ENCODE peak calls at places on chromosome 3, in six cellular contexts. One of them, this sample, is unnamed.

GRCh38 chr3:29486087-29486486 is 205.2 kb downstream of the RBMS3 start:
- DNase-seq in tibial nerve: no peak
- DNase-seq in esophagus squamous epithelium: no peak
- DNase-seq in neural progenitor cell: no peak
- DNase-seq in neuronal stem cell: no peak
- DNase-seq in suprapubic skin: no peak
- DNase-seq in this sample: no peak

GRCh38 chr3:129623447-129624118 is 17.1 kb upstream of the PLXND1 start:
- DNase-seq in tibial nerve: no peak
- DNase-seq in esophagus squamous epithelium: no peak
- DNase-seq in neural progenitor cell: no peak
- DNase-seq in neuronal stem cell: no peak
- DNase-seq in suprapubic skin: peak
- DNase-seq in this sample: no peak

GRCh38 chr3:178623666-178624255 is 87.5 kb downstream of the KCNMB2 start:
- DNase-seq in tibial nerve: no peak
- DNase-seq in esophagus squamous epithelium: no peak
- DNase-seq in neural progenitor cell: no peak
- DNase-seq in neuronal stem cell: no peak
- DNase-seq in suprapubic skin: no peak
- DNase-seq in this sample: no peak

GRCh38 chr3:149736180-149737100 is 15.8 kb downstream of the COMMD2 start:
- DNase-seq in tibial nerve: no peak
- DNase-seq in esophagus squamous epithelium: no peak
- DNase-seq in neural progenitor cell: no peak
- DNase-seq in neuronal stem cell: no peak
- DNase-seq in suprapubic skin: no peak
- DNase-seq in this sample: no peak

GRCh38 chr3:78855190-78855589 is 912.6 kb downstream of the ROBO1 start:
- DNase-seq in tibial nerve: no peak
- DNase-seq in esophagus squamous epithelium: no peak
- DNase-seq in neural progenitor cell: no peak
- DNase-seq in neuronal stem cell: no peak
- DNase-seq in suprapubic skin: no peak
- DNase-seq in this sample: no peak

GRCh38 chr3:171566803-171567422 is 106.7 kb upstream of the TNIK start:
- DNase-seq in tibial nerve: no peak
- DNase-seq in esophagus squamous epithelium: no peak
- DNase-seq in neural progenitor cell: peak
- DNase-seq in neuronal stem cell: peak
- DNase-seq in suprapubic skin: no peak
- DNase-seq in this sample: peak

GRCh38 chr3:28739647-28740046 is 391.0 kb upstream of the AZI2 start:
- DNase-seq in tibial nerve: no peak
- DNase-seq in esophagus squamous epithelium: no peak
- DNase-seq in neural progenitor cell: no peak
- DNase-seq in neuronal stem cell: no peak
- DNase-seq in suprapubic skin: no peak
- DNase-seq in this sample: no peak

GRCh38 chr3:7876741-7877297 is 624.8 kb upstream of the LMCD1 start:
- DNase-seq in tibial nerve: no peak
- DNase-seq in esophagus squamous epithelium: no peak
- DNase-seq in neural progenitor cell: no peak
- DNase-seq in neuronal stem cell: no peak
- DNase-seq in suprapubic skin: no peak
- DNase-seq in this sample: no peak

GRCh38 chr3:43243590-43244587 is 42.5 kb upstream of the SNRK start:
- DNase-seq in tibial nerve: no peak
- DNase-seq in esophagus squamous epithelium: no peak
- DNase-seq in neural progenitor cell: no peak
- DNase-seq in neuronal stem cell: no peak
- DNase-seq in suprapubic skin: no peak
- DNase-seq in this sample: no peak

GRCh38 chr3:149449799-149450198 is 24.7 kb upstream of the TM4SF4 start:
- DNase-seq in tibial nerve: no peak
- DNase-seq in esophagus squamous epithelium: no peak
- DNase-seq in neural progenitor cell: peak
- DNase-seq in neuronal stem cell: no peak
- DNase-seq in suprapubic skin: no peak
- DNase-seq in this sample: no peak

GRCh38 chr3:134236505-134236904 is 14.2 kb downstream of the RYK start:
- DNase-seq in tibial nerve: no peak
- DNase-seq in esophagus squamous epithelium: no peak
- DNase-seq in neural progenitor cell: no peak
- DNase-seq in neuronal stem cell: no peak
- DNase-seq in suprapubic skin: no peak
- DNase-seq in this sample: no peak

GRCh38 chr3:28247286-28247685 is 5.9 kb downstream of the CMC1 start:
- DNase-seq in tibial nerve: no peak
- DNase-seq in esophagus squamous epithelium: no peak
- DNase-seq in neural progenitor cell: no peak
- DNase-seq in neuronal stem cell: no peak
- DNase-seq in suprapubic skin: no peak
- DNase-seq in this sample: no peak

GRCh38 chr3:169914321-169914720 is 2.9 kb downstream of the SAMD7 start:
- DNase-seq in tibial nerve: no peak
- DNase-seq in esophagus squamous epithelium: no peak
- DNase-seq in neural progenitor cell: no peak
- DNase-seq in neuronal stem cell: no peak
- DNase-seq in suprapubic skin: no peak
- DNase-seq in this sample: peak

DNA sequence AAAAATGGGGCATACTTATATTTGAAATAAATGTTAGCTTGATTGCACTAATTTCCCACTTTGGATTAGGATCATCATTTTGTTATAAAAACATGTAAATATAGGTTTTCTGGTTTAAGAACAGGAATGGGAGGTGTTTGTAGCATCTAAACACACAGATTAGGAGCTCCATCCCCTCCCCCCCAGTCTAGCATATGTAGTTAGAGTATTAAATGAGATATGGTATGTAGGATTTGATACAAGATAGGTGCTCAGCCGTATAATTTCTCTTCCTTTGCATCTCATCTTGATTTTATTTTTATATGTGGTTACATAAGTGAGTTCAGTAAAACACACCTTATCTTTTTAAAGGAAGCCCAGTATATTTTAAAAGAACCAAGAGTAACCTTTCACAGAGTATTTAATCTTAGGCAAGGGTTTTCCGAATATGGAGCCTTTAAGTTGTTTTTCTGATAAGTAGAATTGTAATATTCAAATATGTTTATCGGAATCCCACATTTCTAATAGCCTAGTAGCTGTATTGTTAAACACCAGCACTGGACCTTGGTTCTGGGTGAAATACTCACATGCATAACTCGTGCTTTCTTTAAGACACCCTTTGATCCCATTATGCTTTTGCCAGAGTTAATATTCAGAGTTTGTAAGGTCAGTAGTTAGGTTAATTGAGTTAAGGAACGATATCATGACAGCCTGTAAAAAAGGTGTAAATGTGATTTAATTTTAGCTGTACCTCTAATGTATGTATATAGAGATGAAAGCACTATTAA is 2.3 kb downstream of the SLC25A36 start:
- DNase-seq in tibial nerve: no peak
- DNase-seq in esophagus squamous epithelium: no peak
- DNase-seq in neural progenitor cell: no peak
- DNase-seq in neuronal stem cell: no peak
- DNase-seq in suprapubic skin: no peak
- DNase-seq in this sample: no peak
- H3K4me3 ChIP-seq in tibial nerve: no peak
- H3K4me3 ChIP-seq in esophagus squamous epithelium: no peak
- H3K4me3 ChIP-seq in neural progenitor cell: peak
- H3K4me3 ChIP-seq in neuronal stem cell: no peak
- H3K4me3 ChIP-seq in suprapubic skin: peak
- H3K4me3 ChIP-seq in this sample: peak

GRCh38 chr3:13549513-13550256 is 760 bp downstream of the FBLN2 start:
- DNase-seq in tibial nerve: no peak
- DNase-seq in esophagus squamous epithelium: no peak
- DNase-seq in neural progenitor cell: no peak
- DNase-seq in neuronal stem cell: no peak
- DNase-seq in suprapubic skin: no peak
- DNase-seq in this sample: no peak
- H3K4me3 ChIP-seq in tibial nerve: peak
- H3K4me3 ChIP-seq in esophagus squamous epithelium: peak
- H3K4me3 ChIP-seq in neural progenitor cell: peak
- H3K4me3 ChIP-seq in neuronal stem cell: peak
- H3K4me3 ChIP-seq in suprapubic skin: peak
- H3K4me3 ChIP-seq in this sample: peak

GRCh38 chr3:13415236-13416001 is 4.7 kb downstream of the NUP210 start:
- DNase-seq in tibial nerve: no peak
- DNase-seq in esophagus squamous epithelium: no peak
- DNase-seq in neural progenitor cell: no peak
- DNase-seq in neuronal stem cell: no peak
- DNase-seq in suprapubic skin: no peak
- DNase-seq in this sample: no peak

GRCh38 chr3:13420817-13421755 is 964 bp upstream of the NUP210 start:
- DNase-seq in tibial nerve: peak
- DNase-seq in esophagus squamous epithelium: peak
- DNase-seq in neural progenitor cell: no peak
- DNase-seq in neuronal stem cell: peak
- DNase-seq in suprapubic skin: no peak
- DNase-seq in this sample: no peak

GRCh38 chr3:13420051-13420816 is at the start of gene NUP210:
- DNase-seq in tibial nerve: no peak
- DNase-seq in esophagus squamous epithelium: no peak
- DNase-seq in neural progenitor cell: peak
- DNase-seq in neuronal stem cell: peak
- DNase-seq in suprapubic skin: no peak
- DNase-seq in this sample: no peak

GRCh38 chr3:13416002-13416793 is 3.9 kb downstream of the NUP210 start:
- DNase-seq in tibial nerve: no peak
- DNase-seq in esophagus squamous epithelium: no peak
- DNase-seq in neural progenitor cell: peak
- DNase-seq in neuronal stem cell: no peak
- DNase-seq in suprapubic skin: no peak
- DNase-seq in this sample: no peak

DNA sequence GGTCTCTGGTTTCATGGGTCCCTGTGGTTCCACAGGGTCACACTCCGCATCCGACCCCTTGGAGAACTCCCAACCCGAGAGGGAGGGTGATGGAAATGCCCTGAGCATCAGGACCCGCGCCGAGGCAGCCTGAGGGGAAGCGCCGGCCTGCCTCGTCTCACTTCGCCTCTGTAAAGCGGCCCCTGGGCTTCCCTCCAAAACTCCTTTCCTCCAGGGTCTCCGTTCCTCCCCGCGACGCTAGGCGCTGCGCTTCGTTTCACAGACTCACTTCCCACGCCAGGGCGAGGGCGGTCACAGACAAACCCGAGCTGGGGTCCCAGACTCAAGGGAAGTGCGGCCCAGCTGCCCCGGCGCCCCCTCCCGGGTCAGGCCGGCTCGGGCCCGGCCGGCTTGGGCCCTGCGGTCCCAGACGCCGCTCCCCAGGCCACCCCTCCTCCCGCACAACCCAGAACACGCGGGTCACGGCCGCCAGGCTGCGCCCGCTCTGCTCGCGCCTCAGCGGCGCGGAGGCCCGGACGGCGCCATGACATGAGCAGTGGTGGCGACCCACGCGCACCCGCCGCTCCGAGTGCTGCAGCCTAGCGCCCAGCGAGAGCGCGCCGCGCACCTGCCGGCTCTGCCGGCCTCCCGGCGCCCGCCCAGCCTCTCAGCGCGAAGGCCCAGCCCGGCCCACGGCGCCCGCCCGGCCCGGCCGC is 619 bp downstream of the NUP210 start:
- DNase-seq in tibial nerve: no peak
- DNase-seq in esophagus squamous epithelium: no peak
- DNase-seq in neural progenitor cell: peak
- DNase-seq in neuronal stem cell: peak
- DNase-seq in suprapubic skin: no peak
- DNase-seq in this sample: no peak
- H3K4me3 ChIP-seq in tibial nerve: peak
- H3K4me3 ChIP-seq in esophagus squamous epithelium: peak
- H3K4me3 ChIP-seq in neural progenitor cell: peak
- H3K4me3 ChIP-seq in neuronal stem cell: peak
- H3K4me3 ChIP-seq in suprapubic skin: peak
- H3K4me3 ChIP-seq in this sample: no peak

GRCh38 chr3:193594946-193595689 is 2.1 kb downstream of the OPA1 start:
- DNase-seq in tibial nerve: no peak
- DNase-seq in esophagus squamous epithelium: no peak
- DNase-seq in neural progenitor cell: no peak
- DNase-seq in neuronal stem cell: no peak
- DNase-seq in suprapubic skin: no peak
- DNase-seq in this sample: no peak
- H3K4me3 ChIP-seq in tibial nerve: no peak
- H3K4me3 ChIP-seq in esophagus squamous epithelium: no peak
- H3K4me3 ChIP-seq in neural progenitor cell: peak
- H3K4me3 ChIP-seq in neuronal stem cell: no peak
- H3K4me3 ChIP-seq in suprapubic skin: no peak
- H3K4me3 ChIP-seq in this sample: peak

GRCh38 chr3:45110185-45110833 is 35.9 kb downstream of the CDCP1 start:
- DNase-seq in tibial nerve: no peak
- DNase-seq in esophagus squamous epithelium: no peak
- DNase-seq in neural progenitor cell: no peak
- DNase-seq in neuronal stem cell: no peak
- DNase-seq in suprapubic skin: no peak
- DNase-seq in this sample: no peak
- H3K4me3 ChIP-seq in tibial nerve: no peak
- H3K4me3 ChIP-seq in esophagus squamous epithelium: no peak
- H3K4me3 ChIP-seq in neural progenitor cell: no peak
- H3K4me3 ChIP-seq in neuronal stem cell: no peak
- H3K4me3 ChIP-seq in suprapubic skin: no peak
- H3K4me3 ChIP-seq in this sample: no peak

GRCh38 chr3:122235147-122235546 is 51.7 kb downstream of the CASR start:
- DNase-seq in tibial nerve: no peak
- DNase-seq in esophagus squamous epithelium: no peak
- DNase-seq in neural progenitor cell: no peak
- DNase-seq in neuronal stem cell: no peak
- DNase-seq in suprapubic skin: no peak
- DNase-seq in this sample: no peak
- H3K4me3 ChIP-seq in tibial nerve: no peak
- H3K4me3 ChIP-seq in esophagus squamous epithelium: no peak
- H3K4me3 ChIP-seq in neural progenitor cell: no peak
- H3K4me3 ChIP-seq in neuronal stem cell: no peak
- H3K4me3 ChIP-seq in suprapubic skin: no peak
- H3K4me3 ChIP-seq in this sample: no peak

GRCh38 chr3:168249539-168250414 is 154.1 kb upstream of the GOLIM4 start:
- DNase-seq in tibial nerve: peak
- DNase-seq in esophagus squamous epithelium: no peak
- DNase-seq in neural progenitor cell: peak
- DNase-seq in neuronal stem cell: peak
- DNase-seq in suprapubic skin: peak
- DNase-seq in this sample: peak

GRCh38 chr3:168251371-168251770 is 155.6 kb upstream of the GOLIM4 start:
- DNase-seq in tibial nerve: no peak
- DNase-seq in esophagus squamous epithelium: no peak
- DNase-seq in neural progenitor cell: peak
- DNase-seq in neuronal stem cell: no peak
- DNase-seq in suprapubic skin: no peak
- DNase-seq in this sample: no peak

GRCh38 chr3:168249048-168249538 is 153.4 kb upstream of the GOLIM4 start:
- DNase-seq in tibial nerve: no peak
- DNase-seq in esophagus squamous epithelium: no peak
- DNase-seq in neural progenitor cell: no peak
- DNase-seq in neuronal stem cell: no peak
- DNase-seq in suprapubic skin: no peak
- DNase-seq in this sample: no peak

GRCh38 chr3:168248383-168249047 is 152.8 kb upstream of the GOLIM4 start:
- DNase-seq in tibial nerve: no peak
- DNase-seq in esophagus squamous epithelium: no peak
- DNase-seq in neural progenitor cell: peak
- DNase-seq in neuronal stem cell: peak
- DNase-seq in suprapubic skin: no peak
- DNase-seq in this sample: no peak

GRCh38 chr3:168250415-168250861 is 154.7 kb upstream of the GOLIM4 start:
- DNase-seq in tibial nerve: no peak
- DNase-seq in esophagus squamous epithelium: no peak
- DNase-seq in neural progenitor cell: peak
- DNase-seq in neuronal stem cell: peak
- DNase-seq in suprapubic skin: no peak
- DNase-seq in this sample: no peak
- H3K4me3 ChIP-seq in tibial nerve: peak
- H3K4me3 ChIP-seq in esophagus squamous epithelium: peak
- H3K4me3 ChIP-seq in neural progenitor cell: peak
- H3K4me3 ChIP-seq in neuronal stem cell: peak
- H3K4me3 ChIP-seq in suprapubic skin: peak
- H3K4me3 ChIP-seq in this sample: peak

This sample was measured in HFF-Myc.